ENCODE peak calls at places on chromosome X, in eight cellular contexts. One of them, this sample, is unnamed.

GRCh38 chrX:133440081-133440796 is 24.9 kb upstream of the GPC4 start:
- DNase-seq in D341Med: no peak
- DNase-seq in activated CD8-positive, alpha-beta memory T cell treated with anti-CD3 and anti-CD28 coated beads, Interleukin-2, amount 50 U/mL, for 48 hours: no peak
- DNase-seq in activated T-cell treated with anti-CD3 and anti-CD28 coated beads, Interleukin-2, amount 50 U/mL, for 1 hour: no peak
- DNase-seq in activated CD4-positive, alpha-beta T cell treated with anti-CD3 and anti-CD28 coated beads, Interleukin-2, amount 10 ng/mL, durations not matched to agents 7 days and 5 days: no peak
- DNase-seq in NAMALWA: no peak
- DNase-seq in astrocyte of the cerebellum: no peak
- DNase-seq in stimulated activated CD8-positive, alpha-beta memory T cell treated with anti-CD3 and anti-CD28 coated beads, Interleukin-4, amount 100 ng/mL, for 24 hours: no peak
- DNase-seq in this sample: peak

GRCh38 chrX:14922437-14922836 is 49.2 kb downstream of the MOSPD2 start:
- DNase-seq in D341Med: no peak
- DNase-seq in activated CD8-positive, alpha-beta memory T cell treated with anti-CD3 and anti-CD28 coated beads, Interleukin-2, amount 50 U/mL, for 48 hours: no peak
- DNase-seq in activated T-cell treated with anti-CD3 and anti-CD28 coated beads, Interleukin-2, amount 50 U/mL, for 1 hour: no peak
- DNase-seq in activated CD4-positive, alpha-beta T cell treated with anti-CD3 and anti-CD28 coated beads, Interleukin-2, amount 10 ng/mL, durations not matched to agents 7 days and 5 days: no peak
- DNase-seq in NAMALWA: no peak
- DNase-seq in astrocyte of the cerebellum: peak
- DNase-seq in stimulated activated CD8-positive, alpha-beta memory T cell treated with anti-CD3 and anti-CD28 coated beads, Interleukin-4, amount 100 ng/mL, for 24 hours: no peak
- DNase-seq in this sample: no peak

GRCh38 chrX:152822383-152823086 is 8.0 kb downstream of the CETN2 start:
- DNase-seq in D341Med: no peak
- DNase-seq in activated CD8-positive, alpha-beta memory T cell treated with anti-CD3 and anti-CD28 coated beads, Interleukin-2, amount 50 U/mL, for 48 hours: no peak
- DNase-seq in activated T-cell treated with anti-CD3 and anti-CD28 coated beads, Interleukin-2, amount 50 U/mL, for 1 hour: no peak
- DNase-seq in activated CD4-positive, alpha-beta T cell treated with anti-CD3 and anti-CD28 coated beads, Interleukin-2, amount 10 ng/mL, durations not matched to agents 7 days and 5 days: no peak
- DNase-seq in NAMALWA: no peak
- DNase-seq in astrocyte of the cerebellum: no peak
- DNase-seq in stimulated activated CD8-positive, alpha-beta memory T cell treated with anti-CD3 and anti-CD28 coated beads, Interleukin-4, amount 100 ng/mL, for 24 hours: no peak
- DNase-seq in this sample: no peak

GRCh38 chrX:31608651-31609050 is 536.8 kb upstream of the FTHL17 start:
- DNase-seq in D341Med: no peak
- DNase-seq in activated CD8-positive, alpha-beta memory T cell treated with anti-CD3 and anti-CD28 coated beads, Interleukin-2, amount 50 U/mL, for 48 hours: no peak
- DNase-seq in activated T-cell treated with anti-CD3 and anti-CD28 coated beads, Interleukin-2, amount 50 U/mL, for 1 hour: no peak
- DNase-seq in activated CD4-positive, alpha-beta T cell treated with anti-CD3 and anti-CD28 coated beads, Interleukin-2, amount 10 ng/mL, durations not matched to agents 7 days and 5 days: no peak
- DNase-seq in NAMALWA: no peak
- DNase-seq in astrocyte of the cerebellum: no peak
- DNase-seq in stimulated activated CD8-positive, alpha-beta memory T cell treated with anti-CD3 and anti-CD28 coated beads, Interleukin-4, amount 100 ng/mL, for 24 hours: no peak
- DNase-seq in this sample: no peak

GRCh38 chrX:110293658-110294453 is 24.0 kb downstream of the AMMECR1 start:
- DNase-seq in D341Med: no peak
- DNase-seq in activated CD8-positive, alpha-beta memory T cell treated with anti-CD3 and anti-CD28 coated beads, Interleukin-2, amount 50 U/mL, for 48 hours: no peak
- DNase-seq in activated T-cell treated with anti-CD3 and anti-CD28 coated beads, Interleukin-2, amount 50 U/mL, for 1 hour: no peak
- DNase-seq in activated CD4-positive, alpha-beta T cell treated with anti-CD3 and anti-CD28 coated beads, Interleukin-2, amount 10 ng/mL, durations not matched to agents 7 days and 5 days: no peak
- DNase-seq in NAMALWA: no peak
- DNase-seq in astrocyte of the cerebellum: no peak
- DNase-seq in stimulated activated CD8-positive, alpha-beta memory T cell treated with anti-CD3 and anti-CD28 coated beads, Interleukin-4, amount 100 ng/mL, for 24 hours: no peak
- DNase-seq in this sample: no peak

GRCh38 chrX:103329991-103330390 is at the start of gene TCEAL7:
- DNase-seq in D341Med: no peak
- DNase-seq in activated CD8-positive, alpha-beta memory T cell treated with anti-CD3 and anti-CD28 coated beads, Interleukin-2, amount 50 U/mL, for 48 hours: no peak
- DNase-seq in activated T-cell treated with anti-CD3 and anti-CD28 coated beads, Interleukin-2, amount 50 U/mL, for 1 hour: no peak
- DNase-seq in activated CD4-positive, alpha-beta T cell treated with anti-CD3 and anti-CD28 coated beads, Interleukin-2, amount 10 ng/mL, durations not matched to agents 7 days and 5 days: no peak
- DNase-seq in NAMALWA: no peak
- DNase-seq in astrocyte of the cerebellum: peak
- DNase-seq in stimulated activated CD8-positive, alpha-beta memory T cell treated with anti-CD3 and anti-CD28 coated beads, Interleukin-4, amount 100 ng/mL, for 24 hours: no peak
- DNase-seq in this sample: peak

GRCh38 chrX:130082244-130083106 is 27.8 kb downstream of the ELF4 start:
- DNase-seq in D341Med: no peak
- DNase-seq in activated CD8-positive, alpha-beta memory T cell treated with anti-CD3 and anti-CD28 coated beads, Interleukin-2, amount 50 U/mL, for 48 hours: peak
- DNase-seq in activated T-cell treated with anti-CD3 and anti-CD28 coated beads, Interleukin-2, amount 50 U/mL, for 1 hour: peak
- DNase-seq in activated CD4-positive, alpha-beta T cell treated with anti-CD3 and anti-CD28 coated beads, Interleukin-2, amount 10 ng/mL, durations not matched to agents 7 days and 5 days: peak
- DNase-seq in NAMALWA: peak
- DNase-seq in astrocyte of the cerebellum: no peak
- DNase-seq in stimulated activated CD8-positive, alpha-beta memory T cell treated with anti-CD3 and anti-CD28 coated beads, Interleukin-4, amount 100 ng/mL, for 24 hours: peak
- DNase-seq in this sample: no peak

GRCh38 chrX:110108381-110108796 is 105.5 kb downstream of the TMEM164 start:
- DNase-seq in D341Med: no peak
- DNase-seq in activated CD8-positive, alpha-beta memory T cell treated with anti-CD3 and anti-CD28 coated beads, Interleukin-2, amount 50 U/mL, for 48 hours: no peak
- DNase-seq in activated T-cell treated with anti-CD3 and anti-CD28 coated beads, Interleukin-2, amount 50 U/mL, for 1 hour: no peak
- DNase-seq in activated CD4-positive, alpha-beta T cell treated with anti-CD3 and anti-CD28 coated beads, Interleukin-2, amount 10 ng/mL, durations not matched to agents 7 days and 5 days: no peak
- DNase-seq in NAMALWA: peak
- DNase-seq in astrocyte of the cerebellum: peak
- DNase-seq in stimulated activated CD8-positive, alpha-beta memory T cell treated with anti-CD3 and anti-CD28 coated beads, Interleukin-4, amount 100 ng/mL, for 24 hours: no peak
- DNase-seq in this sample: no peak